ENCODE peak calls at places on chromosome 10, in four cellular contexts. U is GM10248, M is HCT116, C is fibroblast of the aortic adventitia. B is an unnamed sample.

GRCh38 chr10:15879663-15880062 is 19.4 kb upstream of the MINDY3 start:
- DNase-seq in M (no peak), C (no peak), U (no peak), B (no peak)

GRCh38 chr10:59138052-59138451 is 38.4 kb upstream of the PHYHIPL start:
- DNase-seq in M (no peak), C (no peak), U (no peak), B (no peak)

GRCh38 chr10:85319150-85319549 is 990.8 kb downstream of the CCSER2 start:
- DNase-seq in U (no peak), C (no peak), M (no peak), B (no peak)

GRCh38 chr10:15344876-15345285 is 26.2 kb downstream of the FAM171A1 start:
- DNase-seq in M (no peak), U (no peak), C (peak), B (no peak)

GRCh38 chr10:48429309-48429708 is 122.8 kb downstream of the MAPK8 start:
- DNase-seq in C (no peak), M (no peak), U (no peak), B (no peak)

GRCh38 chr10:452512-453504 is 236.7 kb downstream of the DIP2C start:
- DNase-seq in U (no peak), C (no peak), M (no peak), B (no peak)

GRCh38 chr10:21002097-21002878 is 105.2 kb upstream of the NEBL start:
- DNase-seq in U (no peak), M (no peak), C (peak), B (no peak)

GRCh38 chr10:17200885-17201164 is 647 bp downstream of the TRDMT1 start:
- DNase-seq in M (peak), C (peak), U (no peak), B (peak)

GRCh38 chr10:102599565-102600327 is 44.5 kb upstream of the TRIM8 start:
- DNase-seq in M (no peak), C (peak), U (no peak), B (no peak)

GRCh38 chr10:124180044-124180745 is 86.8 kb upstream of the CHST15 start:
- DNase-seq in U (no peak), M (no peak), C (no peak), B (no peak)

GRCh38 chr10:110364531-110364937 is 59.8 kb upstream of the SMNDC1 start:
- DNase-seq in U (no peak), M (peak), C (no peak), B (no peak)

GRCh38 chr10:87761892-87762291 is 56.1 kb downstream of the ATAD1 start:
- DNase-seq in M (peak), U (no peak), C (peak), B (no peak)

GRCh38 chr10:88992945-88993537 is 2.4 kb downstream of the FAS start:
- DNase-seq in C (peak), U (no peak), M (no peak), B (no peak)

GRCh38 chr10:10209152-10209551 is 808.5 kb upstream of the CELF2 start:
- DNase-seq in C (peak), M (no peak), U (no peak), B (peak)

GRCh38 chr10:132912685-132913558 is 29.4 kb downstream of the CFAP46 start:
- DNase-seq in U (no peak), C (no peak), M (no peak), B (peak)

GRCh38 chr10:24331457-24331856 is 122.5 kb downstream of the KIAA1217 start:
- DNase-seq in M (no peak), U (no peak), C (peak), B (no peak)

GRCh38 chr10:97538401-97538800 is 34.2 kb upstream of the ANKRD2 start:
- DNase-seq in C (peak), U (no peak), M (no peak), B (no peak)

GRCh38 chr10:79247373-79248137 is 99.7 kb upstream of the PPIF start:
- DNase-seq in M (no peak), U (no peak), C (no peak), B (no peak)

GRCh38 chr10:191703-192518 is 56.7 kb downstream of the ZMYND11 start:
- DNase-seq in U (no peak), M (no peak), C (peak), B (no peak)

GRCh38 chr10:44724415-44725174 is 186.5 kb upstream of the TMEM72 start:
- DNase-seq in M (no peak), U (no peak), C (peak), B (no peak)

GRCh38 chr10:110774069-110775021 is 97.4 kb upstream of the PDCD4 start:
- DNase-seq in C (peak), U (peak), M (peak), B (peak)

GRCh38 chr10:68231916-68232315 is at the start of gene ATOH7:
- DNase-seq in C (peak), M (no peak), U (no peak), B (no peak)

GRCh38 chr10:14016011-14016536 is 314.6 kb downstream of the FRMD4A start:
- DNase-seq in M (no peak), U (no peak), C (peak), B (no peak)

GRCh38 chr10:110067960-110068770 is 60.4 kb downstream of the ADD3 start:
- DNase-seq in U (peak), C (peak), M (no peak), B (peak)

GRCh38 chr10:71234970-71235681 is 22.8 kb downstream of the UNC5B start:
- DNase-seq in C (peak), U (no peak), M (no peak), B (no peak)

GRCh38 chr10:53209941-53210611 is 437.5 kb upstream of the MBL2 start:
- DNase-seq in U (no peak), C (peak), M (no peak), B (no peak)

GRCh38 chr10:8445353-8445752 is 390.9 kb downstream of the GATA3 start:
- DNase-seq in U (no peak), C (no peak), M (no peak), B (no peak)

GRCh38 chr10:2881720-2882459 is 185.5 kb upstream of the PFKP start:
- DNase-seq in U (no peak), M (no peak), C (no peak), B (no peak)

GRCh38 chr10:123906884-123907652 is 15.5 kb upstream of the CPXM2 start:
- DNase-seq in U (no peak), M (no peak), C (no peak), B (no peak)

GRCh38 chr10:90604636-90605035 is 253.2 kb downstream of the HTR7 start:
- DNase-seq in C (no peak), U (no peak), M (no peak), B (no peak)

DNA sequence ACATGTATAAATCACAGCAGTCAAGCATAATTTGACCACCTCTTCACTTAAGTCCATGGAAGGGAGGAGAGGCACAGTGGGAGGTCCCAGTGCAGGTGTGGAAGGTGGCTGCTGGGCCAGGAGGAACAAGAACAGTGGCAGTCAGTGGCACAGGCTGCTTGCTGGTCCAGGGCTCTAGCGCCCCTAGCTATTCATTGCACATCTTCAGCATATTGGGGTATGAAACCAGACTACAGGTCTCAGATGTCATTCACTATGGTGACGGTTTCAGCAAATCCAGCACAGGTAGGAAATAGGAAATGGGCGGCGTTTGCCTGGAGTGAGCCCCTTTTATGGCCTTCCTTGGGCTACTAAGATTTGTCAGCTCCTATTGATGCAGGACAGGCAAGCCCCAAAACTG is 609.0 kb downstream of the PARD3 start:
- DNase-seq in M (no peak), U (no peak), C (no peak), B (peak)
- TF ChIP-seq CTCF in M (no peak), U (no peak), C (no peak), B (no peak)

DNA sequence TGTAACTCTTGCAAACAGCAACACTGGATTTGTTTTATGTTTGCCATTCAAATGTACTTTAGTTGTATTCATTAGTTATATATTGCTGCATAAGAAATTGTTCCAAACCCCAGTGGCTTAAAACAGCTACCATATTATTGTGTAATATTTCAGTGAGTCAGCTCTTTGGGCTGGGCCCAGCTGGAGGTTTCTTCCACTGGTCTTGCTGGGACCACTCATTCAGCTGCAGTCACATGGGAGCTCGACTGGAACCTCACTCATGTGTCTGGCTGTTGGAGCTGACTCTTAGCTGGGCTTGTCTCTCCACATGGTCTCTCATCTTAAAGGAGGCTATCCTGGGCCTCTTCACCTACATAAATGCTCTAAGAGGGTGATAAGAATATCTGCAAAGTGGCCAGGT is 23.2 kb upstream of the PIP4K2A start:
- DNase-seq in M (no peak), C (peak), U (no peak), B (no peak)
- TF ChIP-seq CTCF in M (no peak), C (no peak), U (no peak), B (no peak)

GRCh38 chr10:119831656-119832055 is 41.0 kb downstream of the MCMBP start:
- DNase-seq in M (no peak), C (no peak), U (no peak), B (no peak)

GRCh38 chr10:119826777-119827176 is 45.9 kb downstream of the MCMBP start:
- DNase-seq in U (no peak), C (no peak), M (no peak), B (no peak)

GRCh38 chr10:119832956-119833355 is 39.7 kb downstream of the MCMBP start:
- DNase-seq in M (no peak), C (no peak), U (no peak), B (no peak)

GRCh38 chr10:119827430-119827829 is 45.2 kb downstream of the MCMBP start:
- DNase-seq in C (no peak), M (no peak), U (no peak), B (no peak)

GRCh38 chr10:119829429-119829828 is 43.2 kb downstream of the MCMBP start:
- DNase-seq in C (no peak), M (no peak), U (no peak), B (no peak)
- TF ChIP-seq CTCF in C (no peak), M (no peak), U (no peak), B (no peak)

GRCh38 chr10:56782503-56782902 is 421.4 kb upstream of the ZWINT start:
- DNase-seq in C (no peak), M (no peak), U (no peak), B (no peak)
- TF ChIP-seq CTCF in C (no peak), M (no peak), U (no peak), B (no peak)

DNA sequence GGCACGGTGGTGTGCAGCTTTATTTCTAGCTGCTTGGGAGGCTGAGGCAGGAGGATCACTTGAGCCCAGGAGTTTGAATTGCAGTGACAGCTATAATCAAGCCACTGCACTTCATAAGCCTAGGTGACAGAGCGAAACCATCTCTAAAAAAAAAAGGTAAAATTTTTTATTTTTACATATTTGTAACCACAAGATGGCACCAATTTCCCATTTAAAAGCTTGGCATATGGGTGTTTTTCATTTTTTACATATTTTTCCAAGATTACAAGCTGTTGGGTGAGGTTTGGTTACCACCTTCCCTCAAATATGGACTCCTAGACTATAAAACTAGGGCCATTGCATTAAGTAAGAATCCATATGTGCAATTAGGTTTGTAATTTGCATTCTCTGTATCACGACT is 129.2 kb upstream of the ACBD5 start:
- DNase-seq in U (no peak), M (no peak), C (peak), B (no peak)
- TF ChIP-seq CTCF in U (no peak), M (peak), C (no peak), B (no peak)

B was measured in GM13977.